ENCODE peak calls at places on chromosomes 16 and 17, in nine cellular contexts. K is foreskin fibroblast, P is WTC11, J is fibroblast of villous mesenchyme, L is Panc1, M is progenitor cell of endocrine pancreas, G is fibroblast of pulmonary artery, R is left ventricle myocardium inferior, I is A549. V is an unnamed sample.

GRCh38 chr17:51079049-51079448 is 41.6 kb downstream of the SPAG9 start:
- DNase-seq in K (peak; percentile 61), P (no peak), J (no peak), L (no peak), M (no peak), G (peak; percentile 42), R (no peak), I (no peak), V (no peak)

GRCh38 chr16:1890024-1890700 is 18.2 kb upstream of the MEIOB start:
- DNase-seq in K (no peak), P (no peak), J (no peak), L (no peak), M (no peak), G (no peak), R (no peak), I (no peak), V (no peak)

GRCh38 chr17:49069585-49070273 is 62.8 kb upstream of the B4GALNT2 start:
- DNase-seq in K (peak; percentile 34), P (no peak), J (no peak), L (no peak), M (no peak), G (peak; percentile 29), R (no peak), I (no peak), V (no peak)

GRCh38 chr17:31487648-31488263 is 96.3 kb downstream of the RAB11FIP4 start:
- DNase-seq in K (peak; percentile 52), P (peak; percentile 96), J (peak; percentile 13), L (no peak), M (peak; percentile 95), G (peak; percentile 22), R (peak; percentile 85), I (peak; percentile 94), V (peak; percentile 98)

GRCh38 chr17:50620848-50621247 is 13.8 kb upstream of the ABCC3 start:
- DNase-seq in K (no peak), P (peak; percentile 75), J (no peak), L (no peak), M (no peak), G (no peak), R (no peak), I (no peak), V (peak; percentile 49)

GRCh38 chr17:64083571-64084085 is 46.3 kb downstream of the ERN1 start:
- DNase-seq in K (no peak), P (no peak), J (no peak), L (no peak), M (no peak), G (no peak), R (no peak), I (no peak), V (no peak)

GRCh38 chr17:70636517-70637133 is 467.3 kb downstream of the KCNJ2 start:
- DNase-seq in K (peak; percentile 63), P (no peak), J (peak; percentile 37), L (peak; percentile 25), M (no peak), G (peak; percentile 64), R (no peak), I (peak; percentile 44), V (peak; percentile 42)

GRCh38 chr16:74291176-74291575 is 5.4 kb upstream of the PSMD7 start:
- DNase-seq in K (no peak), P (no peak), J (no peak), L (no peak), M (no peak), G (no peak), R (no peak), I (no peak), V (no peak)

GRCh38 chr17:44322236-44322895 is 2.3 kb downstream of the SLC25A39 start:
- DNase-seq in K (no peak), P (no peak), J (no peak), L (no peak), M (no peak), G (no peak), R (no peak), I (no peak), V (no peak)

GRCh38 chr17:44323359-44324091 is 1.1 kb downstream of the SLC25A39 start:
- DNase-seq in K (no peak), P (no peak), J (no peak), L (no peak), M (no peak), G (no peak), R (no peak), I (no peak), V (no peak)

GRCh38 chr17:44324092-44324570 is 492 bp downstream of the SLC25A39 start:
- DNase-seq in K (peak; percentile 45), P (no peak), J (no peak), L (no peak), M (no peak), G (no peak), R (no peak), I (no peak), V (peak; percentile 53)

GRCh38 chr17:44326867-44327444 is 2.3 kb upstream of the SLC25A39 start:
- DNase-seq in K (peak; percentile 99), P (peak; percentile 97), J (peak; percentile 98), L (no peak), M (peak; percentile 76), G (peak; percentile 98), R (peak; percentile 96), I (peak; percentile 99), V (peak; percentile 97)

DNA sequence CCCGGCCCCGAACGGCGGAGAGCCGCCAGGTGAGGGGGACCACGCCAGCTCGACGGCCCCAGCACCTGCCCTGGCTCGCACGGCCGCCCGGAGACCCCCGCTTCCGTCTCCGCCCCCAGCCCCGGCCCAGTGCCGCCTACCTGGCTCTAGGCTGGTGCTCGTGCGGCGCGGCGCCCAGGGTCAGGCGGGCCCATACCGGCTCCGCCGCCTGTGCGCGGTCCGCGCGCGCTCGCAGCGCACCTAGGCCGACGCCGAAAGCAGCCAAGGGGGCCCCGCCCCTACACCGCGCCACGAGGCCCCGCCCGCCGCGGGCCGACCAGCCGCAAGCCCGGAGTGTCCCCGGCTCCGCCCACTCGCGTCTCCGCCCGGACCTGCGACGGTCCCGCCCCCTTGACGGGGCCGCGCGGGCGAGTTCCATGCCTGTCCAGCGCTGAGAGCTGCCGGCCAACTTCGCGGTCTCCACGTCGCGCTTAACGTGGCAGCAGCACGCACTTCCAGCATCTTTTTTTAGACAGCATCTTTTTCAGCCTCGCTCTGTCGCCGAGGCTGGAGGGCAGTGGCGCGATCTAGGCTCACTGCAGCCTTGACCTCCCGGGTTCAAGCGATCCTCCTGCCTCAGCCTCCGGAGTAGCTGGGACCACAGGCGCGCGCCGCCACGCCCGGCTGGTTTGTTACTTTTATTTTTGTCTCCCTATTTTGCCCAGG is at the start of gene SLC25A39:
- DNase-seq in K (peak; percentile 98), P (peak; percentile 94), J (peak; percentile 95), L (no peak), M (peak; percentile 94), G (peak; percentile 95), R (peak; percentile 95), I (peak; percentile 76), V (peak; percentile 96)
- TF ChIP-seq CTCF in K (no peak), P (no peak), J (no peak), L (no peak), M (no peak), G (no peak), R (no peak), I (no peak), V (no peak)

GRCh38 chr17:29111816-29112499 is 68.2 kb downstream of the MYO18A start:
- DNase-seq in K (peak; percentile 90), P (peak; percentile 83), J (peak; percentile 58), L (no peak), M (peak; percentile 78), G (peak; percentile 73), R (peak; percentile 66), I (peak; percentile 73), V (peak; percentile 77)

GRCh38 chr17:29112780-29113295 is 67.4 kb downstream of the MYO18A start:
- DNase-seq in K (peak; percentile 47), P (no peak), J (no peak), L (no peak), M (no peak), G (peak; percentile 38), R (peak; percentile 55), I (no peak), V (no peak)

GRCh38 chr17:29114141-29114540 is 66.1 kb downstream of the MYO18A start:
- DNase-seq in K (peak; percentile 35), P (no peak), J (no peak), L (no peak), M (no peak), G (no peak), R (no peak), I (no peak), V (no peak)

GRCh38 chr17:29115435-29115834 is 64.8 kb downstream of the MYO18A start:
- DNase-seq in K (no peak), P (no peak), J (no peak), L (no peak), M (no peak), G (no peak), R (no peak), I (no peak), V (no peak)

DNA sequence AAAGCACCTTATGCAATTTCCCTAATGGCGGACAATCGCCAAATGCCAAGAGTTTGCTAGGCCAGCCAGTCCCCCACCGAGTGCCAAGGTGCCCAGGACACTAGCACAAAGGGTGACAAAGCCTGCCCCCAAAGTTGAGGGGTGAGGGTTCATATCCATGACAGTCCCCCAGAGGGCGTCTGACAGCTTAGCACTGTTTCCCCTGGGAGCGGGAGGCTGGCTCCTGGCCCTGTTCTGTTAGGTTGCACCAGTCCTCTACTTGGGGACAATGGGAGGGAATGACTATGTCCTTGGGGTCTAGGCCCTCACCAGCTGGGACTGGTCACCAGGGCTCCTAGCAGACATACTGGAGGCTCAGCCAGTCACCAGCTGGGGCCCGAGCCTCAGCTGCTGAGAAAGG is 66.9 kb downstream of the MYO18A start:
- DNase-seq in K (no peak), P (peak; percentile 44), J (no peak), L (no peak), M (no peak), G (no peak), R (no peak), I (no peak), V (peak; percentile 25)
- TF ChIP-seq CTCF in K (no peak), P (peak; percentile 22), J (no peak), L (peak; percentile 28), M (no peak), G (no peak), R (no peak), I (no peak), V (peak; percentile 30)

DNA sequence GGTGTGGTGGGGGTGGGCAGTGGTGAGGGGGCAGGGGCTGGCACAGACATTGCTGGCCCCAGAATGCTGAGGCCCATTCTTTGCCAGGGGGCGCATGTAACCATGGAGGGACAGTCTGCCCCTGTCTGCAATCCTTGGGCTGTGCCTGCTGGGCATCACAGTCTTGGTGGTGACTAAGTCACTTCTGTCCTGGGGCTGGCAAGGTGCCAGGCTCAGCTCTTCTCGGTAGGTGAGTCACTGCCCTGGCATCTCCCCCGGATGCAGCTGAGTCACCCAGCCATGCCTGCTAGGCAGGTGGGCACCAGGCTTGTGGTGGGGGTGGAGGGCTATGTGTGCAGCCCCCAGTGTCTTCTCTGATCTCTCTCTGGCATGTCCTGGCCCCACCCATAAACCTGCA is 5.6 kb downstream of the RARA start:
- DNase-seq in K (peak; percentile 97), P (peak; percentile 4), J (peak; percentile 84), L (peak; percentile 85), M (no peak), G (peak; percentile 89), R (peak; percentile 83), I (peak; percentile 99), V (no peak)
- TF ChIP-seq CTCF in K (no peak), P (no peak), J (no peak), L (no peak), M (no peak), G (no peak), R (no peak), I (peak; percentile 14), V (no peak)

DNA sequence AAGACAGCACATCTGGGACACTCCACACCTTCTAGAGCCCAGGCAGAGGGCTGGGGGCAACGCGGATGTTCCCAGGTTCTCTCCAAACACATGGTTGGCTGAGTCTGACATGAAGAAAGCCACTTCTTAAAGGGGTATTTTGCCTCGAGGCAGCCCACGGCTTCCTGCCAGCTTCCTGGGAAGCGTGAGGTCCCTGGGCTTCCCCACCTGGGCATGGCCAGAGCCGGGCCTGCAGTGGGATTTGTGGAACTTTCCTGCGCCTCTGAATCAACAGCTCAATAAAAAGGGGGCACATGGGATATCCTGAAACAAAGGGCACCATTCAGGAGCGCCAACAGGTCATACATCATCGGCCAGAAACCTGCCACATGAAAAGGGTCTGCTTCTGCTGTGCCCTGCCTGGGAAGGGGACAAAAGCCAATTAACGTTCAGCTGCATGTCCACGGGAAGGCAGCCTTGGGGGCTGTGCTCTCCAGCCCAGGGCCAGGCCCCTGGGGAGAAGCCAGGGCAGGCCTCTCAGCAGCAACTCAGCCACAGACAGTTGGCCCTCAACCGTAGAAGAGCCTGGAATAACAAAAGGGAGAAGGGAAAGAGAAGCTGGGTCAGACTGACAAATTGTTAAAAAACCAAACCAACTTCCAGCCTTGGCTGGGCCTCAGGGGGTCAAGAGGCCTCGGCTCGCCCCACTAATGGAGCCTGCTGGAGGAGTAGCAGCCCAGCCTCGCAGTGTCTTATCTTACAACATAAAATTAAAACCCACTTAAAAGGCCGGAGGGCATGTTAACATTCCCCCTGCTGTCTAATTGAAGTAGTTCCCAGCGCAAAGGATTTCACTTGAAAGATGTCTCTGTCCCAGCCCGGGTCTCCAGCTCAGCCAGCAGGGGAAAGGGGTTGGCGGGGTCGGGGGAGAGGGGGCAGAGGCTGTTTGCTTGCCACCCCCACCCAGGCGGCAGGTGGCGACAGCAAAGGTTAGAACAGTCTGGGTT is 34.2 kb downstream of the TBX4 start:
- DNase-seq in K (peak; percentile 77), P (no peak), J (peak; percentile 66), L (no peak), M (no peak), G (no peak), R (no peak), I (no peak), V (peak; percentile 44)
- TF ChIP-seq CTCF in K (no peak), P (no peak), J (no peak), L (no peak), M (peak; percentile 26), G (no peak), R (no peak), I (no peak), V (peak; percentile 9)

V was measured in neural progenitor cell.